ENCODE peak calls at places on chromosomes 2 and 18, in four cellular contexts. U, W, Y and N are unnamed samples.

GRCh38 chr2:151374426-151374825 is 17.0 kb downstream of the TNFAIP6 start:
- DNase-seq in U (peak; percentile 22), Y (no peak), W (no peak), N (no peak)

GRCh38 chr2:15445891-15446562 is 115.1 kb downstream of the NBAS start:
- DNase-seq in W (no peak), Y (no peak), U (no peak), N (no peak)

GRCh38 chr2:157936464-157936863 is 60.3 kb upstream of the ACVR1 start:
- DNase-seq in W (no peak), Y (no peak), U (no peak), N (no peak)

GRCh38 chr2:39570614-39571013 is 95.1 kb upstream of the TMEM178A start:
- DNase-seq in W (no peak), Y (no peak), U (no peak), N (no peak)

GRCh38 chr2:203347375-203347774 is 19.2 kb downstream of the ABI2 start:
- DNase-seq in W (no peak), Y (no peak), U (no peak), N (no peak)

GRCh38 chr2:204545861-204546773 is 842 bp downstream of the PARD3B start:
- DNase-seq in U (no peak), W (no peak), Y (no peak), N (no peak)

GRCh38 chr2:228681426-228681825 is 499.9 kb upstream of the SPHKAP start:
- DNase-seq in U (no peak), W (no peak), Y (no peak), N (no peak)

GRCh38 chr2:231614559-231615057 is 21.9 kb downstream of the TEX44 start:
- DNase-seq in W (no peak), Y (peak; percentile 19), U (no peak), N (peak; percentile 64)

GRCh38 chr18:31487251-31488015 is 10.5 kb upstream of the DSG2 start:
- DNase-seq in U (no peak), Y (no peak), W (no peak), N (no peak)

GRCh38 chr2:120863661-120864320 is 128.1 kb downstream of the GLI2 start:
- DNase-seq in U (no peak), W (peak; percentile 62), Y (no peak), N (peak; percentile 44)

GRCh38 chr2:196516541-196516940 is 123.0 kb upstream of the CCDC150 start:
- DNase-seq in W (no peak), Y (no peak), U (no peak), N (no peak)

GRCh38 chr2:9310827-9311226 is 104.2 kb downstream of the ASAP2 start:
- DNase-seq in W (no peak), U (no peak), Y (no peak), N (no peak)

GRCh38 chr18:6543330-6543908 is 128.7 kb upstream of the L3MBTL4 start:
- DNase-seq in Y (no peak), U (peak; percentile 1), W (no peak), N (no peak)

GRCh38 chr2:167383610-167384194 is 495.4 kb downstream of the XIRP2 start:
- DNase-seq in U (no peak), Y (no peak), W (no peak), N (no peak)

GRCh38 chr2:69618362-69618761 is 25.2 kb downstream of the AAK1 start:
- DNase-seq in Y (no peak), U (no peak), W (no peak), N (peak; percentile 65)

GRCh38 chr18:47549141-47549540 is 297.7 kb upstream of the SKOR2 start:
- DNase-seq in U (no peak), W (no peak), Y (no peak), N (no peak)

GRCh38 chr2:120625865-120626560 is 109.7 kb upstream of the GLI2 start:
- DNase-seq in U (no peak), Y (no peak), W (no peak), N (no peak)

GRCh38 chr2:16614314-16614860 is 51.2 kb downstream of the CYRIA start:
- DNase-seq in W (no peak), Y (no peak), U (no peak), N (no peak)

GRCh38 chr2:3959372-3959771 is 256.0 kb downstream of the DCDC2C start:
- DNase-seq in U (no peak), Y (no peak), W (no peak), N (no peak)

GRCh38 chr2:2909086-2910035 is 468.3 kb downstream of the EIPR1 start:
- DNase-seq in U (no peak), Y (no peak), W (no peak), N (no peak)

GRCh38 chr18:76406791-76407190 is 88.3 kb downstream of the ZNF516 start:
- DNase-seq in Y (no peak), W (no peak), U (no peak), N (no peak)

GRCh38 chr2:182616471-182617393 is 99.3 kb upstream of the DNAJC10 start:
- DNase-seq in Y (no peak), W (no peak), U (no peak), N (no peak)

GRCh38 chr2:44772131-44772530 is 169.4 kb upstream of the SIX3 start:
- DNase-seq in Y (no peak), W (no peak), U (no peak), N (no peak)

GRCh38 chr2:86035371-86035882 is 70.3 kb downstream of the POLR1A start:
- DNase-seq in W (no peak), U (no peak), Y (no peak), N (no peak)

GRCh38 chr18:79401494-79402208 is 5.9 kb downstream of the NFATC1 start:
- DNase-seq in U (no peak), W (no peak), Y (no peak), N (peak; percentile 65)

GRCh38 chr2:3491306-3491705 is 28.0 kb downstream of the ADI1 start:
- DNase-seq in W (no peak), U (no peak), Y (no peak), N (no peak)

GRCh38 chr18:3402962-3403585 is 46.9 kb upstream of the TGIF1 start:
- DNase-seq in U (no peak), Y (no peak), W (no peak), N (no peak)

GRCh38 chr2:109032229-109032800 is 43.3 kb upstream of the EDAR start:
- DNase-seq in U (no peak), W (no peak), Y (no peak), N (no peak)

GRCh38 chr18:59454909-59455727 is 96.1 kb upstream of the LMAN1 start:
- DNase-seq in W (no peak), Y (no peak), U (no peak), N (no peak)

GRCh38 chr2:145752091-145752806 is 1232.3 kb upstream of the ZEB2 start:
- DNase-seq in U (peak; percentile 38), Y (no peak), W (peak; percentile 27), N (no peak)

GRCh38 chr2:175844169-175844568 is 157.9 kb downstream of the LNPK start:
- DNase-seq in U (peak; percentile 44), Y (no peak), W (no peak), N (no peak)

GRCh38 chr2:149042881-149043280 is 4.4 kb downstream of the LYPD6B start:
- DNase-seq in Y (no peak), W (no peak), U (no peak), N (no peak)

GRCh38 chr2:71905205-71905604 is 242.5 kb downstream of the CYP26B1 start:
- DNase-seq in Y (no peak), W (no peak), U (no peak), N (no peak)

GRCh38 chr18:10057808-10058791 is 144.3 kb downstream of the VAPA start:
- DNase-seq in U (peak; percentile 28), Y (no peak), W (peak; percentile 22), N (no peak)